ENCODE peak calls at places on chromosomes 11 and 22, in five cellular contexts. One of them, this sample, is unnamed.

GRCh38 chr11:9825895-9826294 is 162.0 kb downstream of the SWAP70 start:
- DNase-seq in hepatocyte: no peak
- DNase-seq in GM13977: no peak
- DNase-seq in WERI-Rb-1: no peak
- DNase-seq in mammary epithelial cell: no peak
- DNase-seq in this sample: no peak

GRCh38 chr11:94815705-94816344 is 47.7 kb downstream of the AMOTL1 start:
- DNase-seq in mammary epithelial cell: peak
- DNase-seq in hepatocyte: no peak
- DNase-seq in GM13977: no peak
- DNase-seq in WERI-Rb-1: peak
- DNase-seq in this sample: no peak

GRCh38 chr11:26878959-26879581 is 114.8 kb upstream of the FIBIN start:
- DNase-seq in WERI-Rb-1: no peak
- DNase-seq in hepatocyte: no peak
- DNase-seq in mammary epithelial cell: no peak
- DNase-seq in GM13977: no peak
- DNase-seq in this sample: no peak

GRCh38 chr11:60942207-60942606 is 9.8 kb downstream of the SLC15A3 start:
- DNase-seq in mammary epithelial cell: no peak
- DNase-seq in hepatocyte: no peak
- DNase-seq in GM13977: no peak
- DNase-seq in WERI-Rb-1: no peak
- DNase-seq in this sample: peak

GRCh38 chr22:19772673-19773469 is 12.3 kb downstream of the TBX1 start:
- DNase-seq in WERI-Rb-1: no peak
- DNase-seq in hepatocyte: no peak
- DNase-seq in mammary epithelial cell: no peak
- DNase-seq in GM13977: no peak
- DNase-seq in this sample: no peak

GRCh38 chr11:35483131-35483800 is 42.1 kb downstream of the PAMR1 start:
- DNase-seq in mammary epithelial cell: no peak
- DNase-seq in WERI-Rb-1: no peak
- DNase-seq in GM13977: no peak
- DNase-seq in hepatocyte: no peak
- DNase-seq in this sample: no peak

GRCh38 chr11:45798793-45799441 is 6.0 kb upstream of the SLC35C1 start:
- DNase-seq in GM13977: no peak
- DNase-seq in WERI-Rb-1: no peak
- DNase-seq in hepatocyte: peak
- DNase-seq in mammary epithelial cell: no peak
- DNase-seq in this sample: no peak

GRCh38 chr11:68528630-68529029 is 68.1 kb downstream of the PPP6R3 start:
- DNase-seq in hepatocyte: peak
- DNase-seq in mammary epithelial cell: no peak
- DNase-seq in WERI-Rb-1: no peak
- DNase-seq in GM13977: no peak
- DNase-seq in this sample: no peak

GRCh38 chr11:32088117-32088941 is 2.5 kb upstream of the RCN1 start:
- DNase-seq in WERI-Rb-1: no peak
- DNase-seq in mammary epithelial cell: peak
- DNase-seq in GM13977: peak
- DNase-seq in hepatocyte: peak
- DNase-seq in this sample: no peak

GRCh38 chr22:39017596-39018365 is 3.1 kb upstream of the APOBEC3D start:
- DNase-seq in hepatocyte: no peak
- DNase-seq in WERI-Rb-1: no peak
- DNase-seq in GM13977: no peak
- DNase-seq in mammary epithelial cell: no peak
- DNase-seq in this sample: no peak

GRCh38 chr11:118933486-118933885 is 7.8 kb upstream of the BCL9L start:
- DNase-seq in hepatocyte: no peak
- DNase-seq in mammary epithelial cell: no peak
- DNase-seq in WERI-Rb-1: no peak
- DNase-seq in GM13977: no peak
- DNase-seq in this sample: no peak

GRCh38 chr11:126173257-126173656 is 38.2 kb downstream of the RPUSD4 start:
- DNase-seq in mammary epithelial cell: no peak
- DNase-seq in hepatocyte: no peak
- DNase-seq in GM13977: no peak
- DNase-seq in WERI-Rb-1: no peak
- DNase-seq in this sample: no peak

GRCh38 chr11:70322653-70323052 is 52.2 kb downstream of the PPFIA1 start:
- DNase-seq in mammary epithelial cell: no peak
- DNase-seq in WERI-Rb-1: no peak
- DNase-seq in GM13977: no peak
- DNase-seq in hepatocyte: no peak
- DNase-seq in this sample: no peak

GRCh38 chr11:110134120-110134519 is 40.9 kb downstream of the ZC3H12C start:
- DNase-seq in mammary epithelial cell: no peak
- DNase-seq in hepatocyte: peak
- DNase-seq in GM13977: no peak
- DNase-seq in WERI-Rb-1: no peak
- DNase-seq in this sample: no peak

GRCh38 chr11:71155846-71156245 is 96.5 kb downstream of the SHANK2 start:
- DNase-seq in mammary epithelial cell: no peak
- DNase-seq in GM13977: no peak
- DNase-seq in hepatocyte: no peak
- DNase-seq in WERI-Rb-1: no peak
- DNase-seq in this sample: no peak

GRCh38 chr22:24120029-24120428 is 61.3 kb upstream of the SUSD2 start:
- DNase-seq in hepatocyte: no peak
- DNase-seq in mammary epithelial cell: no peak
- DNase-seq in GM13977: no peak
- DNase-seq in WERI-Rb-1: no peak
- DNase-seq in this sample: no peak

GRCh38 chr11:86438685-86439084 is 64.0 kb downstream of the CCDC81 start:
- DNase-seq in hepatocyte: no peak
- DNase-seq in WERI-Rb-1: no peak
- DNase-seq in GM13977: no peak
- DNase-seq in mammary epithelial cell: peak
- DNase-seq in this sample: no peak

GRCh38 chr11:295351-296205 is 3.7 kb downstream of the IFITM5 start:
- DNase-seq in mammary epithelial cell: no peak
- DNase-seq in hepatocyte: no peak
- DNase-seq in WERI-Rb-1: no peak
- DNase-seq in GM13977: no peak
- DNase-seq in this sample: peak

GRCh38 chr11:64078294-64078693 is 42.6 kb downstream of the FLRT1 start:
- DNase-seq in mammary epithelial cell: no peak
- DNase-seq in WERI-Rb-1: peak
- DNase-seq in GM13977: no peak
- DNase-seq in hepatocyte: no peak
- DNase-seq in this sample: peak

GRCh38 chr22:20523118-20523983 is 15.9 kb downstream of the MED15 start:
- DNase-seq in WERI-Rb-1: no peak
- DNase-seq in hepatocyte: no peak
- DNase-seq in mammary epithelial cell: no peak
- DNase-seq in GM13977: no peak
- DNase-seq in this sample: no peak

GRCh38 chr11:86115542-86116385 is 46.9 kb upstream of the PICALM start:
- DNase-seq in GM13977: no peak
- DNase-seq in hepatocyte: no peak
- DNase-seq in WERI-Rb-1: no peak
- DNase-seq in mammary epithelial cell: peak
- DNase-seq in this sample: no peak

GRCh38 chr22:44351685-44352377 is 39.1 kb upstream of the SHISAL1 start:
- DNase-seq in hepatocyte: peak
- DNase-seq in WERI-Rb-1: peak
- DNase-seq in mammary epithelial cell: peak
- DNase-seq in GM13977: no peak
- DNase-seq in this sample: peak

GRCh38 chr11:76170473-76170872 is 35.8 kb downstream of the WNT11 start:
- DNase-seq in WERI-Rb-1: no peak
- DNase-seq in mammary epithelial cell: no peak
- DNase-seq in GM13977: no peak
- DNase-seq in hepatocyte: no peak
- DNase-seq in this sample: no peak

GRCh38 chr11:66048525-66049313 is at the start of gene GAL3ST3:
- DNase-seq in GM13977: peak
- DNase-seq in WERI-Rb-1: peak
- DNase-seq in mammary epithelial cell: no peak
- DNase-seq in hepatocyte: peak
- DNase-seq in this sample: peak

GRCh38 chr11:134412508-134413333 is 679 bp upstream of the B3GAT1 start:
- DNase-seq in hepatocyte: peak
- DNase-seq in WERI-Rb-1: no peak
- DNase-seq in mammary epithelial cell: no peak
- DNase-seq in GM13977: peak
- DNase-seq in this sample: peak

GRCh38 chr22:48884786-48885185 is 942.9 kb downstream of the BRD1 start:
- DNase-seq in mammary epithelial cell: no peak
- DNase-seq in WERI-Rb-1: no peak
- DNase-seq in GM13977: no peak
- DNase-seq in hepatocyte: no peak
- DNase-seq in this sample: no peak

GRCh38 chr11:61833926-61834277 is 5.8 kb downstream of the FADS2 start:
- DNase-seq in hepatocyte: no peak
- DNase-seq in mammary epithelial cell: no peak
- DNase-seq in GM13977: no peak
- DNase-seq in WERI-Rb-1: no peak
- DNase-seq in this sample: no peak

GRCh38 chr22:47592791-47593190 is 830.3 kb downstream of the TBC1D22A start:
- DNase-seq in GM13977: no peak
- DNase-seq in mammary epithelial cell: no peak
- DNase-seq in WERI-Rb-1: no peak
- DNase-seq in hepatocyte: no peak
- DNase-seq in this sample: no peak

GRCh38 chr11:95991545-95991944 is 67.6 kb upstream of the MTMR2 start:
- DNase-seq in GM13977: no peak
- DNase-seq in mammary epithelial cell: no peak
- DNase-seq in hepatocyte: no peak
- DNase-seq in WERI-Rb-1: no peak
- DNase-seq in this sample: no peak

GRCh38 chr22:38798496-38798895 is 4.6 kb upstream of the DNAL4 start:
- DNase-seq in WERI-Rb-1: no peak
- DNase-seq in mammary epithelial cell: no peak
- DNase-seq in GM13977: no peak
- DNase-seq in hepatocyte: no peak
- DNase-seq in this sample: no peak

GRCh38 chr22:49418943-49419342 is 408.7 kb downstream of the BRD1 start:
- DNase-seq in hepatocyte: no peak
- DNase-seq in GM13977: no peak
- DNase-seq in mammary epithelial cell: no peak
- DNase-seq in WERI-Rb-1: no peak
- DNase-seq in this sample: no peak

GRCh38 chr22:47144791-47145425 is 382.5 kb downstream of the TBC1D22A start:
- DNase-seq in hepatocyte: no peak
- DNase-seq in mammary epithelial cell: no peak
- DNase-seq in WERI-Rb-1: no peak
- DNase-seq in GM13977: no peak
- DNase-seq in this sample: no peak

GRCh38 chr22:20181194-20181931 is 30.5 kb upstream of the CCDC188 start:
- DNase-seq in GM13977: no peak
- DNase-seq in mammary epithelial cell: no peak
- DNase-seq in hepatocyte: no peak
- DNase-seq in WERI-Rb-1: no peak
- DNase-seq in this sample: no peak

GRCh38 chr11:5688482-5688881 is 1.1 kb upstream of the TRIM22 start:
- DNase-seq in WERI-Rb-1: no peak
- DNase-seq in GM13977: no peak
- DNase-seq in hepatocyte: no peak
- DNase-seq in mammary epithelial cell: no peak
- DNase-seq in this sample: no peak

GRCh38 chr11:5689551-5689983 is at the start of gene TRIM22:
- DNase-seq in hepatocyte: peak
- DNase-seq in GM13977: peak
- DNase-seq in WERI-Rb-1: no peak
- DNase-seq in mammary epithelial cell: peak
- DNase-seq in this sample: no peak

GRCh38 chr11:5686426-5686825 is 1.6 kb upstream of the TRIM5 start:
- DNase-seq in WERI-Rb-1: no peak
- DNase-seq in hepatocyte: no peak
- DNase-seq in GM13977: no peak
- DNase-seq in mammary epithelial cell: no peak
- DNase-seq in this sample: no peak

GRCh38 chr11:5679811-5680210 is 5.1 kb downstream of the TRIM5 start:
- DNase-seq in WERI-Rb-1: no peak
- DNase-seq in mammary epithelial cell: no peak
- DNase-seq in hepatocyte: no peak
- DNase-seq in GM13977: no peak
- DNase-seq in this sample: no peak

DNA sequence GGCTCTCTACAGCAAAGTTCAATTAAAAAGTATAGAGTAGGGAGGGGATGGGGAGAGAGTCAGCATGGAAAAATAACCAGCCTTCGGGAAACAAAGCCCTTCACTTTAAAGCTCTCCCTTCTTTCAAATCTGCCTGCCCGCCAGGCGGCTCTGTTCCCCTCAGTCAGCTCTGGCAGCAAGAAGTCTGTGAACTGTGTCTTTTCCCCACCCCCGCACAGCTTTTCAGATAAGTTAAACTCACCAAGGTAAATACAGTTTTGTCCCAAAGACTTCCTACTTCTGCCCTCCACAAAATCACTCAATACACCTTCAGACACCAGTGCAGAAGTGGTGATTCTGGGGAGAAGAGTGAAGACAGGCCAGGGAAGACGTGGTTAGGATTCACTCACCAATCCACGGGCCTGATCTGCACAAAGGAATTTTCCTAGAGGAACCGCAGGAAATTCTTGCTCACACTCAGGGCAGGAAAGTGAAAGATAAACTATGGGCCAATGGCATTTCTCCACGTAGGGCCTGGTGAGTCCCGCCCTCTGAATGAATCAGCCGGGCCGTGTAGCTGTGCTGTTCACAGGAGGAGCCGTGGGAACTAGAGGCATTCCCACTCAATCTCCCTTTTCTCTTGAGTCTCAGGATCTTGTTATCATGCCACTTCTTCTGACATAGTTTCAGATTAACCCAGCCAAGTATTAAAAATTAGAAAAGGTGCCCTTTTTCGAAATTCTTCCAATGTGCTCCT is at the start of gene TRIM5:
- DNase-seq in hepatocyte: peak
- DNase-seq in mammary epithelial cell: peak
- DNase-seq in GM13977: peak
- DNase-seq in WERI-Rb-1: no peak
- DNase-seq in this sample: peak
- TF ChIP-seq CTCF in hepatocyte: peak
- TF ChIP-seq CTCF in mammary epithelial cell: peak
- TF ChIP-seq CTCF in GM13977: peak
- TF ChIP-seq CTCF in WERI-Rb-1: peak
- TF ChIP-seq CTCF in this sample: no peak

GRCh38 chr11:111359223-111360149 is 19.6 kb downstream of the POU2AF1 start:
- DNase-seq in hepatocyte: no peak
- DNase-seq in mammary epithelial cell: peak
- DNase-seq in WERI-Rb-1: no peak
- DNase-seq in GM13977: no peak
- DNase-seq in this sample: no peak
- TF ChIP-seq CTCF in hepatocyte: no peak
- TF ChIP-seq CTCF in mammary epithelial cell: no peak
- TF ChIP-seq CTCF in WERI-Rb-1: no peak
- TF ChIP-seq CTCF in GM13977: peak
- TF ChIP-seq CTCF in this sample: no peak

GRCh38 chr11:14306481-14306880 is 52.5 kb downstream of the RRAS2 start:
- DNase-seq in WERI-Rb-1: no peak
- DNase-seq in GM13977: no peak
- DNase-seq in hepatocyte: no peak
- DNase-seq in mammary epithelial cell: no peak
- DNase-seq in this sample: no peak
- TF ChIP-seq CTCF in WERI-Rb-1: peak
- TF ChIP-seq CTCF in GM13977: peak
- TF ChIP-seq CTCF in hepatocyte: no peak
- TF ChIP-seq CTCF in mammary epithelial cell: peak
- TF ChIP-seq CTCF in this sample: no peak

GRCh38 chr22:50456466-50457234 is 18.2 kb downstream of the SBF1 start:
- DNase-seq in mammary epithelial cell: no peak
- DNase-seq in hepatocyte: no peak
- DNase-seq in WERI-Rb-1: peak
- DNase-seq in GM13977: peak
- DNase-seq in this sample: no peak
- TF ChIP-seq CTCF in mammary epithelial cell: no peak
- TF ChIP-seq CTCF in hepatocyte: peak
- TF ChIP-seq CTCF in WERI-Rb-1: peak
- TF ChIP-seq CTCF in GM13977: peak
- TF ChIP-seq CTCF in this sample: no peak